ENCODE peak calls at places on chromosomes 5 and 9, in four cellular contexts. One of them, this sample, is unnamed.

GRCh38 chr5:142543951-142544753 is 141.7 kb downstream of the FGF1 start:
- DNase-seq in CD8-positive, alpha-beta T cell: no peak
- DNase-seq in BE2C: no peak
- DNase-seq in pancreas: no peak
- DNase-seq in this sample: no peak

GRCh38 chr5:72268753-72269410 is 51.2 kb downstream of the MRPS27 start:
- DNase-seq in pancreas: no peak
- DNase-seq in BE2C: peak
- DNase-seq in CD8-positive, alpha-beta T cell: peak
- DNase-seq in this sample: no peak

GRCh38 chr5:132666310-132667123 is 7.3 kb upstream of the IL4 start:
- DNase-seq in pancreas: no peak
- DNase-seq in BE2C: no peak
- DNase-seq in CD8-positive, alpha-beta T cell: no peak
- DNase-seq in this sample: no peak

GRCh38 chr5:73818357-73818756 is 192.4 kb downstream of the ARHGEF28 start:
- DNase-seq in CD8-positive, alpha-beta T cell: no peak
- DNase-seq in pancreas: no peak
- DNase-seq in BE2C: no peak
- DNase-seq in this sample: no peak

GRCh38 chr9:129208191-129209091 is 30.4 kb upstream of the IER5L start:
- DNase-seq in BE2C: no peak
- DNase-seq in pancreas: no peak
- DNase-seq in CD8-positive, alpha-beta T cell: no peak
- DNase-seq in this sample: no peak

GRCh38 chr9:31608881-31609280 is 775.6 kb upstream of the ACO1 start:
- DNase-seq in CD8-positive, alpha-beta T cell: no peak
- DNase-seq in BE2C: no peak
- DNase-seq in pancreas: no peak
- DNase-seq in this sample: no peak

GRCh38 chr5:133565993-133566392 is 46.3 kb downstream of the FSTL4 start:
- DNase-seq in pancreas: no peak
- DNase-seq in BE2C: no peak
- DNase-seq in CD8-positive, alpha-beta T cell: no peak
- DNase-seq in this sample: no peak

GRCh38 chr9:91837982-91838731 is 111.9 kb downstream of the ROR2 start:
- DNase-seq in CD8-positive, alpha-beta T cell: no peak
- DNase-seq in pancreas: peak
- DNase-seq in BE2C: peak
- DNase-seq in this sample: no peak

GRCh38 chr9:118230319-118230718 is 526.1 kb downstream of the TLR4 start:
- DNase-seq in CD8-positive, alpha-beta T cell: no peak
- DNase-seq in pancreas: no peak
- DNase-seq in BE2C: no peak
- DNase-seq in this sample: no peak

GRCh38 chr9:107712390-107712789 is 222.8 kb upstream of the KLF4 start:
- DNase-seq in BE2C: no peak
- DNase-seq in pancreas: no peak
- DNase-seq in CD8-positive, alpha-beta T cell: no peak
- DNase-seq in this sample: no peak

DNA sequence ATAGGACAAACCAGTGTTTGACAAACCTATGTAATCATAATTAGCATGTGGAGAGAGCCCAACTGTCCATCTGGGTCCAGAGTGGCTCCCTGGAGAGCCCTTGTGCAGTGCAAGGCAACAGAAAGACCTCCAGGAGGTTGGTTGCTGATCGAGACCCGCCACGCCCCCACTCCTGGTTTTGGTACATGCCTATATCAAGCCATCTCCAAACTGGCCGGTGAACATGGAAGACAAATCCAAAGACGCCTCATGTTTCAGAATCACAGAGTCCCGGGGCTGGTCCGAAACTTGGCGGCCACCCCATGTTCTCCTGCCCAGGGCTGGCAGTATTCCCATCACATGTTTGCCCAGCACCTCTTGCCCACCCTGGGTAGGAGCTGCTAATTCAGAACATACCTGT is 140.2 kb downstream of the PAX5 start:
- DNase-seq in pancreas: no peak
- DNase-seq in CD8-positive, alpha-beta T cell: no peak
- DNase-seq in BE2C: no peak
- DNase-seq in this sample: no peak
- TF ChIP-seq CTCF in pancreas: no peak
- TF ChIP-seq CTCF in CD8-positive, alpha-beta T cell: no peak
- TF ChIP-seq CTCF in BE2C: no peak
- TF ChIP-seq CTCF in this sample: no peak

GRCh38 chr9:113664176-113664875 is 200.8 kb downstream of the RGS3 start:
- DNase-seq in CD8-positive, alpha-beta T cell: no peak
- DNase-seq in pancreas: no peak
- DNase-seq in BE2C: no peak
- DNase-seq in this sample: no peak
- TF ChIP-seq CTCF in CD8-positive, alpha-beta T cell: no peak
- TF ChIP-seq CTCF in pancreas: no peak
- TF ChIP-seq CTCF in BE2C: no peak
- TF ChIP-seq CTCF in this sample: no peak

GRCh38 chr5:151319334-151319733 is 15.8 kb upstream of the SLC36A3 start:
- DNase-seq in pancreas: no peak
- DNase-seq in CD8-positive, alpha-beta T cell: no peak
- DNase-seq in BE2C: no peak
- DNase-seq in this sample: no peak
- TF ChIP-seq CTCF in pancreas: no peak
- TF ChIP-seq CTCF in CD8-positive, alpha-beta T cell: no peak
- TF ChIP-seq CTCF in BE2C: peak
- TF ChIP-seq CTCF in this sample: no peak

DNA sequence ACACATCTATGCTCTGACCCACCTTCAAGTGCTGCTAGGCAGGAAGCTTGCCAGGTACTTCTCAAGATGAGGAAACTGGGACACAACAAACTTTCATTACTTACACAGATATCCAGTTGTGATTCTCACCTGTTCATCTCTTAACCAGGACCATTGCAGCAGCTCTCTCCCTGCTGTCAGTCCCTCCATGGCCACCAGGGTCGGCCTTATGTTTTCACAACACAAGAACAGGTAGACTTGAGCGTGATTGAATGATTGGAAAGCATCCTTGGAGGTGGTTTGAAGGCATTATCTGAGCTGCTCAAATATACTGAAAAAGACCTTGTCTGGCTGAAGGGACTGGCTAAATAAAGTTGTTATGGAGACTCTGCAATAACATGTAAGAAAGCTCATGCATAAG is 94.4 kb downstream of the MTREX start:
- DNase-seq in CD8-positive, alpha-beta T cell: no peak
- DNase-seq in pancreas: no peak
- DNase-seq in BE2C: no peak
- DNase-seq in this sample: no peak
- TF ChIP-seq CTCF in CD8-positive, alpha-beta T cell: no peak
- TF ChIP-seq CTCF in pancreas: no peak
- TF ChIP-seq CTCF in BE2C: peak
- TF ChIP-seq CTCF in this sample: no peak

DNA sequence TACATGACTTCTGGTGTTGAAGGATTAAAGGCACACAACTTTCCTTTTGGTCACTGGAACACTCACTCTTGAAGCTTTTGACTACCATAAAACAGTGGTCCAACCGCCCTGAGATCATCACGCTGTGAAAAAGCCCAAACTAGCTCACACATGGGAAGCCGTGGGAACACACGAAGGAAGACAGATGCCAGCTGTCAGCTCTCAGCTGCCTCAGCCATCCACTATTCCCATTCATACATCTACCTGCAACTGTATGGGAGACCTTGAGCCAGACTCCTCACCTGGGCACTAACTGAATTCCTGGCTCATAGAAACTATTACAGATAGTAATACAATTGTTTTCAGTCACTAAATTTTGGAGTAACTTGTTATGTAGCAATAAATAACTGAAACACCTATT is 246.1 kb downstream of the MSX2 start:
- DNase-seq in pancreas: no peak
- DNase-seq in BE2C: no peak
- DNase-seq in CD8-positive, alpha-beta T cell: no peak
- DNase-seq in this sample: no peak
- TF ChIP-seq CTCF in pancreas: no peak
- TF ChIP-seq CTCF in BE2C: no peak
- TF ChIP-seq CTCF in CD8-positive, alpha-beta T cell: no peak
- TF ChIP-seq CTCF in this sample: no peak